ENCODE peak calls at places on chromosomes 6 and 20, in six cellular contexts. C is H1, I is IMR-90, K is HepG2, V is heart left ventricle, F is A549. U is an unnamed sample. For H3K9me3, the result is how much of the 10 kb centered on the place peaks cover.

GRCh38 chr6:4504700-4505099 is 271.5 kb upstream of the CDYL start:
- DNase-seq in F (no peak), C (no peak), V (no peak), I (no peak), K (no peak), U (no peak)

GRCh38 chr6:85756982-85757381 is 114.3 kb upstream of the SYNCRIP start:
- DNase-seq in I (peak), V (no peak), K (no peak), F (peak), C (no peak), U (no peak)

GRCh38 chr20:57556980-57557274 is 4.0 kb upstream of the PCK1 start:
- DNase-seq in V (no peak), F (no peak), I (no peak), K (no peak), C (no peak), U (no peak)

GRCh38 chr20:15613530-15613929 is 959.7 kb downstream of the KIF16B start:
- DNase-seq in I (peak), C (no peak), K (no peak), F (no peak), V (peak), U (peak)

GRCh38 chr6:20708367-20709124 is 174.3 kb downstream of the CDKAL1 start:
- DNase-seq in V (no peak), C (no peak), F (no peak), I (peak), K (no peak), U (no peak)

GRCh38 chr6:104537185-104537584 is 322.5 kb downstream of the HACE1 start:
- DNase-seq in C (no peak), V (no peak), I (peak), F (no peak), K (no peak), U (no peak)

GRCh38 chr6:145895802-145896201 is 68.4 kb downstream of the SHPRH start:
- DNase-seq in K (no peak), C (no peak), F (no peak), I (peak), V (no peak), U (no peak)

GRCh38 chr6:83047065-83047754 is 18.4 kb downstream of the UBE3D start:
- DNase-seq in C (no peak), I (no peak), K (peak), V (no peak), F (no peak), U (no peak)

GRCh38 chr6:114569643-114570042 is 226.8 kb upstream of the HS3ST5 start:
- DNase-seq in V (no peak), I (no peak), K (no peak), C (no peak), F (no peak), U (no peak)

GRCh38 chr20:38044685-38045084 is 11.1 kb downstream of the RPRD1B start:
- DNase-seq in V (no peak), F (no peak), K (no peak), I (no peak), C (no peak), U (no peak)

GRCh38 chr6:111403388-111403787 is 79.6 kb downstream of the REV3L start:
- DNase-seq in C (no peak), I (no peak), V (no peak), F (no peak), K (no peak), U (no peak)

GRCh38 chr6:148251286-148251685 is 91.4 kb upstream of the SASH1 start:
- DNase-seq in I (peak), C (no peak), V (no peak), K (peak), F (peak), U (no peak)

GRCh38 chr6:18160921-18161320 is 5.7 kb downstream of the KDM1B start:
- DNase-seq in F (no peak), V (no peak), C (no peak), K (no peak), I (no peak), U (no peak)

GRCh38 chr20:63741676-63742380 is 2.3 kb downstream of the SLC2A4RG start:
- DNase-seq in I (no peak), V (no peak), C (no peak), F (no peak), K (no peak), U (no peak)

GRCh38 chr20:24149881-24150307 is 161.3 kb upstream of the GGTLC1 start:
- DNase-seq in F (peak), C (no peak), K (peak), I (no peak), V (peak), U (peak)

GRCh38 chr6:6915219-6915618 is 192.5 kb upstream of the RREB1 start:
- DNase-seq in K (no peak), F (peak), V (no peak), I (no peak), C (no peak), U (no peak)

GRCh38 chr6:166588691-166589333 is 2.3 kb upstream of the RAMACL start:
- DNase-seq in I (peak), F (no peak), K (no peak), V (no peak), C (no peak), U (no peak)

GRCh38 chr20:21554985-21555384 is 41.1 kb upstream of the NKX2-2 start:
- DNase-seq in F (no peak), K (no peak), V (no peak), C (no peak), I (no peak), U (no peak)

GRCh38 chr6:145044606-145045275 is 690.6 kb downstream of the EPM2A start:
- DNase-seq in F (no peak), V (no peak), I (peak), K (no peak), C (no peak), U (no peak)

GRCh38 chr6:19303381-19303780 is 533.8 kb upstream of the ID4 start:
- DNase-seq in F (no peak), V (no peak), I (no peak), K (no peak), C (no peak), U (no peak)

GRCh38 chr20:33242319-33243100 is 6.7 kb downstream of the BPIFA1 start:
- DNase-seq in K (no peak), F (no peak), C (no peak), V (no peak), I (no peak), U (no peak)

GRCh38 chr6:142378138-142378875 is 76.5 kb downstream of the ADGRG6 start:
- DNase-seq in F (peak), K (peak), I (peak), V (no peak), C (no peak), U (no peak)

GRCh38 chr6:147711511-147711910 is 203.0 kb downstream of the SAMD5 start:
- DNase-seq in F (no peak), V (no peak), K (no peak), C (no peak), I (no peak), U (no peak)

GRCh38 chr20:43691928-43692524 is 25.1 kb downstream of the MYBL2 start:
- DNase-seq in F (peak), I (peak), K (peak), V (no peak), C (peak), U (peak)

GRCh38 chr6:79868098-79868722 is 79.1 kb downstream of the ELOVL4 start:
- DNase-seq in V (no peak), I (peak), C (no peak), F (peak), K (peak), U (no peak)

GRCh38 chr6:47278545-47278944 is 31.2 kb downstream of the TNFRSF21 start:
- DNase-seq in I (peak), F (peak), K (peak), C (no peak), V (no peak), U (no peak)

GRCh38 chr20:43955244-43956191 is 40.9 kb downstream of the TOX2 start:
- DNase-seq in C (no peak), I (peak), K (no peak), V (no peak), F (peak), U (peak)

GRCh38 chr6:157652601-157653363 is 170.3 kb upstream of the SNX9 start:
- DNase-seq in C (no peak), K (no peak), F (no peak), V (no peak), I (no peak), U (no peak)

GRCh38 chr20:40173877-40174276 is 515.2 kb downstream of the MAFB start:
- DNase-seq in V (no peak), I (no peak), C (no peak), F (no peak), K (no peak), U (no peak)

GRCh38 chr6:15948930-15949900 is 179.7 kb upstream of the MYLIP start:
- DNase-seq in K (peak), C (no peak), I (no peak), F (peak), V (no peak), U (no peak)

GRCh38 chr20:21564127-21564773 is 50.4 kb upstream of the NKX2-2 start:
- DNase-seq in I (no peak), C (no peak), K (peak), F (no peak), V (no peak), U (no peak)

GRCh38 chr6:52517502-52518278 is 59.2 kb downstream of the TRAM2 start:
- DNase-seq in V (peak), F (peak), I (peak), K (peak), C (peak), U (peak)

GRCh38 chr6:83155794-83156193 is 37.3 kb downstream of the PGM3 start:
- DNase-seq in K (no peak), I (no peak), V (no peak), C (no peak), F (no peak), U (no peak)

GRCh38 chr20:32914031-32914430 is 55.3 kb downstream of the EFCAB8 start:
- DNase-seq in C (no peak), F (no peak), K (no peak), I (no peak), V (peak), U (no peak)

GRCh38 chr6:166745801-166746668 is 119.0 kb upstream of the RPS6KA2 start:
- DNase-seq in C (no peak), K (no peak), V (no peak), I (no peak), F (no peak), U (no peak)

GRCh38 chr6:158064725-158065251 is 83.1 kb downstream of the SYNJ2 start:
- DNase-seq in I (no peak), K (no peak), F (no peak), V (no peak), C (no peak), U (no peak)

GRCh38 chr6:32522302-32523047 is 7.6 kb downstream of the HLA-DRB5 start:
- DNase-seq in I (no peak), C (no peak), V (no peak), K (no peak), F (no peak), U (peak)

GRCh38 chr6:83461438-83461837 is 30.6 kb upstream of the ME1 start:
- DNase-seq in F (no peak), I (peak), V (no peak), K (peak), C (no peak), U (no peak)

GRCh38 chr6:90983462-90983861 is 396.6 kb upstream of the MAP3K7 start:
- DNase-seq in I (no peak), K (no peak), V (no peak), C (no peak), F (no peak), U (no peak)

GRCh38 chr6:307874-308273 is 15.6 kb downstream of the DUSP22 start:
- DNase-seq in K (no peak), I (no peak), V (no peak), F (no peak), C (no peak), U (no peak)

GRCh38 chr6:309947-310346 is 17.7 kb downstream of the DUSP22 start:
- DNase-seq in V (no peak), C (no peak), K (no peak), I (no peak), F (no peak), U (no peak)

GRCh38 chr6:308307-308706 is 16.0 kb downstream of the DUSP22 start:
- DNase-seq in C (no peak), I (no peak), V (no peak), K (no peak), F (no peak), U (no peak)

GRCh38 chr6:307065-307814 is 15.0 kb downstream of the DUSP22 start:
- DNase-seq in I (no peak), K (no peak), F (no peak), C (no peak), V (no peak), U (no peak)

DNA sequence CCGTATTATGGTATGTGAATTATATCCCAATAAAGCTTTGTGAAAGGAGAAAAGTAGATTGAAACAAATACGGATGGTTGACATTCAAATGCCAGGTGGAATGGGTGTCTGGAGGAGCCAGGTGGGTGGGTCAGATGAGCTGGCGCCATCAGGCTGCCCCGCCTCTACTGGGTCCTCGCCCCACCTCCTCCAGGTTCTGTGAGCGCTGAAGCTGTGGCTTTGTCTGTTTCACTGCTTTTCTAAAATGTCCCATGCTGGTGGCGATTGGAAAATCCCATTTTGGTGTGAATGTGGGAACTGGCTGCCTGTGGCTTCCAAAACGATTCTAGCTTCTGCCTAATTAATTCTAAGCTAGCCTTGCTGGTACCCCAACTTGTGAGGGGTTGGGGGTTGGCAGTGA is 16.5 kb downstream of the DUSP22 start:
- DNase-seq in V (no peak), F (no peak), I (no peak), C (no peak), K (no peak), U (no peak)
- H3K9me3 ChIP-seq in V (under half), F (under half), I (under half), C (half or more), K (under half), U (under half)

GRCh38 chr20:59767656-59768055 is 163.3 kb downstream of the PHACTR3 start:
- DNase-seq in F (no peak), K (no peak), C (no peak), I (no peak), V (no peak), U (no peak)
- TF ChIP-seq POLR2A in F (no peak), K (no peak), C (no peak), I (no peak), V (no peak), U (no peak)

GRCh38 chr6:28980797-28981390 is 24.2 kb downstream of the ZNF311 start:
- DNase-seq in C (no peak), V (no peak), I (peak), K (peak), F (peak), U (peak)

GRCh38 chr6:28981391-28981832 is 23.7 kb downstream of the ZNF311 start:
- DNase-seq in F (peak), V (peak), I (peak), C (no peak), K (peak), U (peak)

GRCh38 chr6:28981833-28982475 is 23.2 kb downstream of the ZNF311 start:
- DNase-seq in K (peak), F (peak), I (peak), C (no peak), V (peak), U (peak)

GRCh38 chr6:28983838-28984237 is 21.3 kb downstream of the ZNF311 start:
- DNase-seq in V (no peak), F (no peak), C (no peak), K (no peak), I (no peak), U (no peak)

GRCh38 chr6:28982476-28983266 is 22.4 kb downstream of the ZNF311 start:
- DNase-seq in V (no peak), F (peak), I (peak), K (peak), C (no peak), U (no peak)
- TF ChIP-seq CTCF in V (no peak), F (no peak), I (peak), K (peak), C (no peak), U (peak)

DNA sequence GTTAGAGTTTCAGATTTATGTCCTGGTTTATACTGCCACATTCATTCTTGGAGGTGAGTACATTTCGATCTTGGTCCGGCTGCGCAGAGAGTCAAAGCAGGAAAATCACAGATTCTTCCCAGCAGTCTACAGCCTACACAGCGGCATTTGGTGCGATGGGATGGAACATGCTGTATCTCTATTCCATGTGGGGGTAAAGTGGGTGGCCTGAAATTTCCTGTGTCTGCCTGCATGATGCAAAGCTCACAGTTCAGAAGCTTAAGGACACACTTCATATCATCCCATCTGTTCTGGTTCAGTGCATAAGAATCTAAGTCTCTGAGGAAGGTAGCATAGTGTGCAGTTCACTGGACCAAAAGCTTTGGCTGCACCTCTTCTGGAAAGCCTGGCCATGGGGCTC is at the start of gene DEFB127:
- DNase-seq in C (no peak), V (no peak), F (no peak), K (no peak), I (no peak), U (no peak)
- H3K9me3 ChIP-seq in C (under half), V (under half), F (under half), K (under half), I (under half), U (under half)

DNA sequence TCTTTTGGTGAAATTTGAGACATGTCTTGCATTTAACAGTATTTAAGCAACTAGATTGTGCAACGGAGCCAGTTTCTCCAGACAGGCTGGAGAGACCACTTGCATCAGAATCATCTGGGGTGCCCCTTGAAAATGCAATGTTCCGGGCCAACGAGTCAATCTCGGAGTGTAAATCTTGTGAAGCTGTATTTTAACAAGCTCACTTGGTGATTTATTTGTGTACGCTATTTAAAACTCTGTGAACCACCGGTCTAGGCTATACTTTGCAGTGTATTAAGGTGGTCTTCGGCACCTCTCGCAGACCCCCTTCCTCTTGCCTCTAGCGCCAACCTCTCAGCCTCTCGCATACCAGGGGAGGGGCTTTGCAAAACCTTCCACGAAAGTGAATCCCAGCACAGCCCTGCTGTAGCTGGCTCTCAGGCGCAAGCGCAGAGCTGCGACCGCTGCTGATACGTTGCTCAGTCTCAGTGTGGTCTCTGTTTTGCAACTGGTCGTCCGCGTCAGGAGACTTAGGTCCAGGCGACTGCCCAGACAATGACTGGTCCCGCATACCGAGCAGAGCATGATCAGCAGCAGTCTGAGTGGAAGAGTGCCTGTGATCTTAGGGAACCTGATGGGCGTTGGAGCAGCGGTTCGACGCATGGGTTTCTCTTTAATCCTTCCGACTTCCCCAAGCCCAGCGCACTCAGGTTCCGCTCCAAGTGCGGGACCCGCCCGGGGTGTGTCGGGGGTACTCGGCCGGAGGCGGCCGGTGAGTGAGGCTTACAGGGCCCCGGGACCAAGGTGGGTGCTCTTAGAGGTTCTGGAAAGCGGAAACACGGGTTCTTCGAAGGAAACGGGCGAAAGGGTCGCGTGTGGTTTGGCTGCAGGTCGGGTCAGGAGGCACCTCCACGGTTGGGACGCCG is at the start of gene ZNF391:
- DNase-seq in K (peak), C (peak), F (peak), I (peak), V (peak), U (peak)
- TF ChIP-seq POLR2A in K (peak), C (peak), F (peak), I (no peak), V (no peak), U (peak)

GRCh38 chr20:47173596-47174216 is 182.8 kb downstream of the ZMYND8 start:
- DNase-seq in I (no peak), F (peak), C (no peak), V (no peak), K (no peak), U (no peak)
- TF ChIP-seq CTCF in I (no peak), F (no peak), C (peak), V (no peak), K (no peak), U (no peak)

DNA sequence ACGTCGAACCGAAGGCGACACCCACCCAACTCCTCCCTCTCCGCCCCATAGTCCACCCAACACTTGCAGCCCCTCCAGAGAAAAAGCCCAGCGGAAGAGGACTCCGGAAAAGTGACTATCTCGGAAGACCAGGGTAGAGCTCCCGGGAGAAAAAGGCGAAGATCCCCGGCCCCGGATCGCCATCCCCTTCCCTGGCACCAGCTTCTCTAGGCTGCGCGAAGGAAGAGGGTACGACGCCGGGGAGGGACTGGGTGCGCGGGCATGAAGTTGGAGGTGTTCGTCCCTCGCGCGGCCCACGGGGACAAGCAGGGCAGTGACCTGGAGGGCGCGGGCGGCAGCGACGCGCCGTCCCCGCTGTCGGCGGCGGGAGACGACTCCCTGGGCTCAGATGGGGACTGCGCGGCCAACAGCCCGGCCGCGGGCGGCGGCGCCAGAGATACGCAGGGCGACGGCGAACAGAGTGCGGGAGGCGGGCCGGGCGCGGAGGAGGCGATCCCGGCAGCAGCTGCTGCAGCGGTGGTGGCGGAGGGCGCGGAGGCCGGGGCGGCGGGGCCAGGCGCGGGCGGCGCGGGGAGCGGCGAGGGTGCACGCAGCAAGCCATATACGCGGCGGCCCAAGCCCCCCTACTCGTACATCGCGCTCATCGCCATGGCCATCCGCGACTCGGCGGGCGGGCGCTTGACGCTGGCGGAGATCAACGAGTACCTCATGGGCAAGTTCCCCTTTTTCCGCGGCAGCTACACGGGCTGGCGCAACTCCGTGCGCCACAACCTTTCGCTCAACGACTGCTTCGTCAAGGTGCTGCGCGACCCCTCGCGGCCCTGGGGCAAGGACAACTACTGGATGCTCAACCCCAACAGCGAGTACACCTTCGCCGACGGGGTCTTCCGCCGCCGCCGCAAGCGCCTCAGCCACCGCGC is 806 bp downstream of the FOXQ1 start:
- DNase-seq in F (peak), K (no peak), V (no peak), C (no peak), I (no peak), U (no peak)
- H3K9me3 ChIP-seq in F (under half), K (under half), V (under half), C (under half), I (under half), U (under half)

GRCh38 chr20:2874456-2874855 is 1.2 kb downstream of the PTPRA start:
- DNase-seq in C (no peak), F (no peak), V (no peak), K (no peak), I (peak), U (no peak)
- TF ChIP-seq POLR2A in C (no peak), F (no peak), V (no peak), K (no peak), I (no peak), U (no peak)